ENCODE peak calls at places on chromosome 14, in eight cellular contexts. Y is neural progenitor cell; C is IMR-90; P is CD8-positive, alpha-beta T cell; H is uterus; X is tibial nerve; I is choroid plexus epithelial cell; L is HCT116. R is an unnamed sample.

GRCh38 chr14:35215110-35215872 is 76.9 kb upstream of the PSMA6 start:
- DNase-seq in Y (peak; percentile 50), C (peak; percentile 80), I (peak; percentile 89), X (no peak), L (peak; percentile 38), H (no peak), P (no peak), R (no peak)

GRCh38 chr14:95516554-95517209 is at the start of gene SYNE3:
- DNase-seq in H (peak; percentile 72), L (no peak), I (no peak), C (no peak), Y (peak; percentile 66), X (peak; percentile 49), P (peak; percentile 46), R (peak; percentile 71)

GRCh38 chr14:24806061-24806678 is 172.2 kb upstream of the GZMB start:
- DNase-seq in P (peak; percentile 11), Y (peak; percentile 82), L (no peak), C (peak; percentile 45), X (peak; percentile 38), I (peak; percentile 75), H (peak; percentile 43), R (no peak)

GRCh38 chr14:104977681-104978647 is at the start of gene AHNAK2:
- DNase-seq in P (peak; percentile 53), Y (peak; percentile 96), X (no peak), I (peak; percentile 68), C (peak; percentile 67), L (peak; percentile 68), H (peak; percentile 74), R (no peak)

GRCh38 chr14:96413526-96413925 is 21.6 kb downstream of the AK7 start:
- DNase-seq in X (no peak), I (no peak), Y (no peak), H (no peak), L (no peak), P (no peak), C (no peak), R (no peak)

GRCh38 chr14:68630611-68631013 is 162.3 kb downstream of the ZFP36L1 start:
- DNase-seq in H (no peak), I (no peak), X (no peak), C (no peak), L (no peak), P (no peak), Y (no peak), R (no peak)

GRCh38 chr14:75896341-75896740 is 85.5 kb downstream of the TGFB3 start:
- DNase-seq in C (no peak), P (no peak), Y (no peak), L (no peak), H (no peak), X (no peak), I (peak; percentile 69), R (no peak)

GRCh38 chr14:24310666-24311604 is at the start of gene LTB4R:
- DNase-seq in C (peak; percentile 73), H (peak; percentile 73), P (peak; percentile 68), I (peak; percentile 86), Y (no peak), X (no peak), L (no peak), R (peak; percentile 73)

GRCh38 chr14:105207996-105208737 is 27.1 kb upstream of the NUDT14 start:
- DNase-seq in I (no peak), X (no peak), H (no peak), C (no peak), P (no peak), L (no peak), Y (no peak), R (no peak)

GRCh38 chr14:21096889-21097615 is 1.4 kb downstream of the ZNF219 start:
- DNase-seq in Y (no peak), C (no peak), I (no peak), H (no peak), L (no peak), X (no peak), P (no peak), R (no peak)

GRCh38 chr14:28774764-28775738 is 8.5 kb downstream of the FOXG1 start:
- DNase-seq in C (no peak), X (no peak), P (no peak), H (no peak), L (no peak), I (no peak), Y (peak; percentile 27), R (no peak)

GRCh38 chr14:100854435-100854834 is 28.5 kb downstream of the MEG3 start:
- DNase-seq in Y (no peak), I (no peak), H (no peak), L (no peak), C (no peak), P (no peak), X (no peak), R (no peak)

GRCh38 chr14:100857196-100857922 is 31.4 kb downstream of the MEG3 start:
- DNase-seq in Y (no peak), H (no peak), P (no peak), C (no peak), L (no peak), I (no peak), X (no peak), R (no peak)

GRCh38 chr14:100857923-100858837 is 32.3 kb downstream of the MEG3 start:
- DNase-seq in C (no peak), L (no peak), H (no peak), X (no peak), P (no peak), Y (no peak), I (no peak), R (no peak)

GRCh38 chr14:100856056-100856950 is 30.4 kb downstream of the MEG3 start:
- DNase-seq in C (no peak), P (no peak), L (no peak), H (no peak), Y (no peak), X (no peak), I (no peak), R (no peak)

GRCh38 chr14:100855256-100855930 is 29.5 kb downstream of the MEG3 start:
- DNase-seq in I (no peak), X (no peak), C (no peak), P (no peak), Y (no peak), H (no peak), L (no peak), R (no peak)
- TF ChIP-seq CTCF in I (peak; percentile 31), X (no peak), C (no peak), P (no peak), Y (no peak), H (no peak), L (peak; percentile 33), R (no peak)

GRCh38 chr14:85959063-85959462 is 429.1 kb downstream of the FLRT2 start:
- DNase-seq in Y (no peak), I (no peak), L (no peak), X (no peak), P (no peak), H (no peak), C (no peak), R (no peak)
- TF ChIP-seq CTCF in Y (no peak), I (no peak), L (no peak), X (no peak), P (no peak), H (no peak), C (no peak), R (no peak)

GRCh38 chr14:50001146-50001998 is 108.5 kb downstream of the ARF6 start:
- DNase-seq in P (peak; percentile 65), L (peak; percentile 87), X (peak; percentile 37), C (peak; percentile 70), Y (no peak), I (peak; percentile 72), H (peak; percentile 35), R (peak; percentile 47)

GRCh38 chr14:50001999-50002925 is 109.4 kb downstream of the ARF6 start:
- DNase-seq in X (no peak), I (no peak), C (no peak), P (peak; percentile 66), L (no peak), H (no peak), Y (no peak), R (no peak)

GRCh38 chr14:50006141-50006540 is 110.2 kb downstream of the VCPKMT start:
- DNase-seq in C (no peak), P (no peak), I (no peak), H (no peak), L (no peak), Y (no peak), X (no peak), R (no peak)

GRCh38 chr14:50002926-50003212 is 110.0 kb downstream of the ARF6 start:
- DNase-seq in I (no peak), H (no peak), Y (no peak), X (no peak), C (no peak), P (no peak), L (no peak), R (no peak)

DNA sequence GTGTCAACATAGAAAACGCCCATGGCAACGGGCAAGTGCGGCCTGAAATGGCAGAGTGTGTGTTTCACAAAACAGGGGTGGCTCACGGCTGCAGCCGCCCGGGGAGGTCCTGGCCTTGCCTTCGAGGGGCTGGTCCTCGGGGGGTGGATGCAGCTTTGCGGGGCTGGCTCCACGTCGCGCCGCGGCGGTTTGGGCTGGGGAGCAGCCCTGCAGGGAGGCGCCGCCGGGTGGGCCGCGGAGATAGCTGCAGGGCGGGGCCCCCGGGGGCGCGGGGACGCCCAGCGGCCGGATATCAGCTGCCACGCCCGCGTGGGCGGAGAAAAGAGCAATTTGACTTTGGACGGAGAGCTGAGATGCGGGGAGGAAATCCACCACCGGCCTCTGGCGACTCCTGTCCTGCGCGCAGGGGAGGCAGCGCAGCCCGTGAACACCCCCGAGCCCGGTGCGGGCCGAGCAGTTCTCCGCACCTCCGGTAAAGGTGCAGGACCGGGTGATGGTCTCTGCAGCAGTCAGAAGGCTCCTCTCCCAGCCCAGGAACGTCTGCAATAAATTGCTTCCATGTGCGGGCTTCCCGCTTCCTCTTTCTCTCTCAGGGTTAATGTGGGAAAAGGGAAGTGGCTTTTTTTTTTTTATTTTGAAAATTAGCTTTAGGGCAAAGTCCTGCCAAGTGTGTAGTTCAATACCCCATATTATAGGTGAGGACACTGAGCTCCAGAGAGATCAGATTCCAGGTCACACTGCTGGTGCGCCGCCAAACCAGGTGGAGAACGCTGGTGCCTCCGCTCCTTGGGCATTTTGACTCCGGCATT is 110.5 kb downstream of the ARF6 start:
- DNase-seq in Y (peak; percentile 47), L (peak; percentile 65), P (peak; percentile 75), C (peak; percentile 35), X (peak; percentile 64), H (peak; percentile 81), I (peak; percentile 50), R (peak; percentile 85)
- TF ChIP-seq CTCF in Y (peak; percentile 8), L (no peak), P (peak; percentile 35), C (peak; percentile 8), X (no peak), H (peak; percentile 49), I (peak; percentile 21), R (no peak)

GRCh38 chr14:55274144-55274543 is 2.9 kb downstream of the FBXO34 start:
- DNase-seq in H (no peak), Y (no peak), C (no peak), X (no peak), I (no peak), P (no peak), L (no peak), R (no peak)

GRCh38 chr14:55270832-55271571 is at the start of gene FBXO34:
- DNase-seq in P (peak; percentile 100), Y (peak; percentile 100), C (peak; percentile 94), L (peak; percentile 95), X (peak; percentile 100), I (peak; percentile 97), H (peak; percentile 99), R (peak; percentile 100)

GRCh38 chr14:55272922-55273321 is 1.7 kb downstream of the FBXO34 start:
- DNase-seq in X (no peak), I (no peak), L (no peak), Y (no peak), C (no peak), P (no peak), H (no peak), R (no peak)

GRCh38 chr14:55272415-55272786 is 1.2 kb downstream of the FBXO34 start:
- DNase-seq in I (peak; percentile 31), L (no peak), P (no peak), C (no peak), H (no peak), Y (no peak), X (no peak), R (no peak)

GRCh38 chr14:55271572-55272414 is 572 bp downstream of the FBXO34 start:
- DNase-seq in C (peak; percentile 84), L (peak; percentile 67), I (peak; percentile 71), H (peak; percentile 59), P (peak; percentile 45), X (peak; percentile 36), Y (peak; percentile 83), R (peak; percentile 65)
- TF ChIP-seq CTCF in C (no peak), L (no peak), I (no peak), H (no peak), P (no peak), X (no peak), Y (no peak), R (no peak)